ENCODE peak calls at places on chromosomes 11 and 22, in four cellular contexts. C, L, K and U are unnamed samples.

GRCh38 chr22:20143883-20144665 is 6.8 kb downstream of the CCDC188 start:
- DNase-seq in C (no peak), L (no peak), K (no peak), U (no peak)

GRCh38 chr22:20646906-20647305 is 127.0 kb upstream of the SERPIND1 start:
- DNase-seq in C (no peak), L (no peak), K (no peak), U (no peak)

GRCh38 chr11:69836401-69836800 is 17.2 kb upstream of the FGF3 start:
- DNase-seq in C (no peak), L (no peak), K (no peak), U (no peak)

GRCh38 chr22:47036352-47036751 is 273.9 kb downstream of the TBC1D22A start:
- DNase-seq in C (no peak), L (no peak), K (no peak), U (no peak)

GRCh38 chr11:121282376-121282775 is 10.2 kb upstream of the SC5D start:
- DNase-seq in C (peak), L (no peak), K (no peak), U (no peak)

GRCh38 chr11:10379022-10379421 is 74.1 kb downstream of the ADM start:
- DNase-seq in C (peak), L (no peak), K (no peak), U (no peak)

GRCh38 chr22:27835446-27835845 is 33.9 kb upstream of the MN1 start:
- DNase-seq in C (no peak), L (no peak), K (no peak), U (peak)

GRCh38 chr11:81979444-81979843 is 754.2 kb downstream of the FAM181B start:
- DNase-seq in C (no peak), L (no peak), K (no peak), U (no peak)

GRCh38 chr11:129996113-129996870 is 6.3 kb downstream of the PRDM10 start:
- DNase-seq in C (no peak), L (no peak), K (no peak), U (no peak)

GRCh38 chr11:61838501-61838900 is 10.4 kb downstream of the FADS2 start:
- DNase-seq in C (no peak), L (no peak), K (no peak), U (no peak)

GRCh38 chr22:42131562-42131961 is 952 bp upstream of the CYP2D6 start:
- DNase-seq in C (no peak), L (no peak), K (no peak), U (no peak)

GRCh38 chr11:18192988-18193387 is 20.4 kb downstream of the MRGPRX4 start:
- DNase-seq in C (no peak), L (no peak), K (no peak), U (no peak)

GRCh38 chr11:69479591-69480271 is 1.7 kb upstream of the LINC01488 start:
- DNase-seq in C (no peak), L (no peak), K (no peak), U (no peak)

GRCh38 chr22:41919357-41920224 is 4.7 kb upstream of the SHISA8 start:
- DNase-seq in C (peak), L (no peak), K (no peak), U (peak)

GRCh38 chr11:65124480-65125196 is 2.5 kb downstream of the MRPL49 start:
- DNase-seq in C (no peak), L (no peak), K (no peak), U (no peak)

GRCh38 chr11:2518112-2518982 is 73.5 kb downstream of the KCNQ1 start:
- DNase-seq in C (no peak), L (no peak), K (no peak), U (no peak)

GRCh38 chr11:112972399-112973115 is 11.3 kb downstream of the NCAM1 start:
- DNase-seq in C (no peak), L (no peak), K (no peak), U (no peak)

GRCh38 chr22:33873186-33873585 is 47.1 kb downstream of the LARGE1 start:
- DNase-seq in C (no peak), L (peak), K (no peak), U (peak)

GRCh38 chr11:117020873-117021564 is 77.2 kb downstream of the SIK3 start:
- DNase-seq in C (no peak), L (no peak), K (no peak), U (no peak)

GRCh38 chr11:8910662-8911039 is 338 bp upstream of the AKIP1 start:
- DNase-seq in C (no peak), L (no peak), K (no peak), U (no peak)

GRCh38 chr11:38835986-38836385 is 2237.9 kb upstream of the RAG2 start:
- DNase-seq in C (no peak), L (no peak), K (no peak), U (no peak)

GRCh38 chr11:44563716-44564115 is 1.7 kb upstream of the CD82 start:
- DNase-seq in C (peak), L (no peak), K (no peak), U (peak)